ENCODE peak calls at places on chromosomes 11 and 22, in eight cellular contexts. W, Q, F, I, Z, H, K and X are unnamed samples.

GRCh38 chr11:76030973-76031590 is 175.2 kb downstream of the WNT11 start:
- DNase-seq in W (no peak), Q (no peak), F (no peak), I (no peak), Z (no peak), H (no peak), K (no peak), X (no peak)

GRCh38 chr11:66964495-66964894 is 6.3 kb upstream of the PC start:
- DNase-seq in W (no peak), Q (no peak), F (no peak), I (no peak), Z (no peak), H (no peak), K (no peak), X (no peak)

GRCh38 chr11:61922539-61922938 is 5.2 kb upstream of the RAB3IL1 start:
- DNase-seq in W (no peak), Q (no peak), F (peak; percentile 68), I (no peak), Z (peak; percentile 77), H (peak; percentile 29), K (peak; percentile 55), X (no peak)

GRCh38 chr11:27183672-27184457 is 143.2 kb downstream of the BBOX1 start:
- DNase-seq in W (peak; percentile 69), Q (peak; percentile 64), F (peak; percentile 74), I (peak; percentile 33), Z (peak; percentile 84), H (peak; percentile 73), K (peak; percentile 86), X (peak; percentile 66)

GRCh38 chr11:58629857-58630256 is 7.4 kb downstream of the CNTF start:
- DNase-seq in W (no peak), Q (peak; percentile 57), F (peak; percentile 45), I (peak; percentile 31), Z (peak; percentile 60), H (peak; percentile 71), K (peak; percentile 59), X (peak; percentile 46)

GRCh38 chr11:61480936-61481335 is 27.6 kb upstream of the LRRC10B start:
- DNase-seq in W (peak; percentile 31), Q (no peak), F (peak; percentile 22), I (no peak), Z (peak; percentile 29), H (peak; percentile 19), K (peak; percentile 50), X (no peak)

GRCh38 chr11:65417702-65418430 is 4.7 kb upstream of the NEAT1 start:
- DNase-seq in W (no peak), Q (peak; percentile 56), F (peak; percentile 57), I (no peak), Z (no peak), H (peak; percentile 50), K (peak; percentile 44), X (peak; percentile 26)

GRCh38 chr11:124039557-124039956 is 1.6 kb downstream of the OR10G7 start:
- DNase-seq in W (no peak), Q (no peak), F (no peak), I (no peak), Z (no peak), H (no peak), K (no peak), X (no peak)

GRCh38 chr22:33325232-33326004 is 267.2 kb upstream of the SYN3 start:
- DNase-seq in W (no peak), Q (peak; percentile 77), F (no peak), I (no peak), Z (no peak), H (no peak), K (peak; percentile 21), X (no peak)